ENCODE peak calls at places on chromosomes 4 and X, in four cellular contexts. One of them, this sample, is unnamed.

GRCh38 chr4:185358514-185359433 is 37.0 kb downstream of the LRP2BP start:
- DNase-seq in GM12878: no peak
- DNase-seq in H1: no peak
- DNase-seq in HepG2: peak; percentile 42
- DNase-seq in this sample: no peak

GRCh38 chrX:110944793-110945466 is 149.3 kb upstream of the CHRDL1 start:
- DNase-seq in GM12878: no peak
- DNase-seq in H1: peak; percentile 53
- DNase-seq in HepG2: no peak
- DNase-seq in this sample: no peak

GRCh38 chrX:121160987-121161386 is 113.6 kb downstream of the GLUD2 start:
- DNase-seq in HepG2: no peak
- DNase-seq in H1: no peak
- DNase-seq in GM12878: peak; percentile 31
- DNase-seq in this sample: no peak

GRCh38 chrX:21708116-21708515 is 49.8 kb downstream of the SMPX start:
- DNase-seq in GM12878: no peak
- DNase-seq in HepG2: no peak
- DNase-seq in H1: no peak
- DNase-seq in this sample: no peak

GRCh38 chr4:73127839-73128448 is 58.4 kb upstream of the COX18 start:
- DNase-seq in GM12878: no peak
- DNase-seq in HepG2: peak; percentile 9
- DNase-seq in H1: no peak
- DNase-seq in this sample: no peak

GRCh38 chr4:144644368-144645101 is 1.4 kb upstream of the HHIP start:
- DNase-seq in GM12878: no peak
- DNase-seq in H1: no peak
- DNase-seq in HepG2: no peak
- DNase-seq in this sample: no peak

GRCh38 chrX:153410888-153411254 is 401 bp upstream of the ZFP92 start:
- DNase-seq in H1: no peak
- DNase-seq in HepG2: no peak
- DNase-seq in GM12878: no peak
- DNase-seq in this sample: no peak

GRCh38 chrX:104391905-104392304 is 137.2 kb upstream of the ESX1 start:
- DNase-seq in H1: no peak
- DNase-seq in HepG2: no peak
- DNase-seq in GM12878: no peak
- DNase-seq in this sample: no peak

GRCh38 chrX:10922158-10922557 is 189.0 kb upstream of the HCCS start:
- DNase-seq in HepG2: peak; percentile 1
- DNase-seq in H1: no peak
- DNase-seq in GM12878: no peak
- DNase-seq in this sample: no peak

GRCh38 chrX:65014230-65014629 is 38.0 kb upstream of the ZC4H2 start:
- DNase-seq in GM12878: no peak
- DNase-seq in H1: no peak
- DNase-seq in HepG2: no peak
- DNase-seq in this sample: no peak

GRCh38 chrX:68945081-68945602 is 116.3 kb downstream of the EFNB1 start:
- DNase-seq in GM12878: no peak
- DNase-seq in HepG2: no peak
- DNase-seq in H1: no peak
- DNase-seq in this sample: no peak

GRCh38 chr4:112633477-112634235 is 3.1 kb downstream of the ZGRF1 start:
- DNase-seq in GM12878: peak; percentile 17
- DNase-seq in H1: no peak
- DNase-seq in HepG2: peak; percentile 18
- DNase-seq in this sample: peak; percentile 12

GRCh38 chr4:1970926-1971325 is 37.8 kb downstream of the NELFA start:
- DNase-seq in HepG2: no peak
- DNase-seq in GM12878: no peak
- DNase-seq in H1: no peak
- DNase-seq in this sample: no peak

GRCh38 chr4:54661156-54661555 is 3.4 kb downstream of the KIT start:
- DNase-seq in H1: no peak
- DNase-seq in HepG2: no peak
- DNase-seq in GM12878: no peak
- DNase-seq in this sample: no peak

GRCh38 chr4:125049711-125050110 is 265.0 kb upstream of the FAT4 start:
- DNase-seq in HepG2: no peak
- DNase-seq in H1: no peak
- DNase-seq in GM12878: no peak
- DNase-seq in this sample: no peak

GRCh38 chr4:94507708-94508107 is 56.0 kb downstream of the PDLIM5 start:
- DNase-seq in GM12878: no peak
- DNase-seq in H1: no peak
- DNase-seq in HepG2: peak; percentile 23
- DNase-seq in this sample: no peak

GRCh38 chrX:81316163-81316562 is 114.3 kb downstream of the SH3BGRL start:
- DNase-seq in GM12878: no peak
- DNase-seq in HepG2: no peak
- DNase-seq in H1: no peak
- DNase-seq in this sample: peak; percentile 14

DNA sequence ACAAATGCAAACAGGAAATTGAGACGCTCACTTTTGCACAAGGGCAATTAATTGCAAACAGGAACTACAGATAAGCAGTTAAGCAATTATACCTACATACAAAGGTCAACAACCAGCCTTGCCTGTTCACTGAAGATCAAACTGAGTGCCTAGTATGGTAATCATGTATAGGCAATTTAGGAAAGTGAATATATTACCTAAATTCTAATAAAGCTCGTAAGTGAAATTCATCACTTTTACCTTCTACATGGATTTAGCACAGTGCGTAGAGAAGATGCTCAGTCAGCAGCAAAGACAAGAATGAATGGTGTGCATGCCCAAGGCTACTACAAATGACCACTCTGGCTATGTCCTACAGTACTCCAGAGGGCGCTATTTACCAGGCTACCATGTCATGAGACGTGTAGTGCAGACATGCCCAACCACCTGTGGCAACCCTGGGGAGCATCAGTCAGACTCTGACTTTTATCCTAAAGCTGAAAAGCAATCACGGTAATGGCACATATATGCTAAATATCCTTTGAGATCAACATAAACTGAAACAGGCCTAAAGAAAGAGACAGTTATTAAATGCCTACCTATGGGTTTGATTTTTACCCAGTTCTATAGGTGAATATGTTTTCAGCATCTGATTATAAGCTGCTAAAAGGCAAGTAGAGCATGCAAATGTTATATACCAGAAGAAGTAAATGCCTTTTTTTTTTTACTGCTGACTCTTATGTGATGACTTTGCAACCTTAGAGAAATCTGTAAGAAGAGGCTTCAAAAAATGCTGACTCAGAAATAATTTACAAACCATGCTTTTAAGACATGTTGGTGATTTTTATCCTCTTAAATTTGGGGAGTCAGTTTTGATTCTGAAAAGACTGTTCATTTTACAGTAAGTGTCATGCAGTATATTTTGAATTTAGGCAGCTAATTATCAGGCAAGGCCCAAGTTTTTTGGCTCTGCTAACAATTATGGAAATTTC is 178.0 kb downstream of the PPP3CA start:
- DNase-seq in HepG2: peak; percentile 83
- DNase-seq in GM12878: peak; percentile 47
- DNase-seq in H1: peak; percentile 69
- DNase-seq in this sample: peak; percentile 80
- TF ChIP-seq GABPA in HepG2: no peak
- TF ChIP-seq GABPA in GM12878: no peak
- TF ChIP-seq GABPA in H1: no peak
- TF ChIP-seq GABPA in this sample: no peak

GRCh38 chrX:119189115-119189514 is 47.0 kb upstream of the PGRMC1 start:
- DNase-seq in H1: no peak
- DNase-seq in GM12878: no peak
- DNase-seq in HepG2: no peak
- DNase-seq in this sample: no peak

GRCh38 chrX:119190736-119191282 is 45.3 kb upstream of the PGRMC1 start:
- DNase-seq in HepG2: no peak
- DNase-seq in H1: no peak
- DNase-seq in GM12878: no peak
- DNase-seq in this sample: no peak

GRCh38 chrX:119190251-119190651 is 45.8 kb upstream of the PGRMC1 start:
- DNase-seq in GM12878: no peak
- DNase-seq in H1: no peak
- DNase-seq in HepG2: no peak
- DNase-seq in this sample: no peak

GRCh38 chrX:119189586-119189985 is 46.5 kb upstream of the PGRMC1 start:
- DNase-seq in HepG2: no peak
- DNase-seq in GM12878: no peak
- DNase-seq in H1: no peak
- DNase-seq in this sample: no peak

GRCh38 chrX:119194631-119195030 is 41.5 kb upstream of the PGRMC1 start:
- DNase-seq in HepG2: no peak
- DNase-seq in GM12878: no peak
- DNase-seq in H1: no peak
- DNase-seq in this sample: no peak
- TF ChIP-seq CTCF in HepG2: peak; percentile 32
- TF ChIP-seq CTCF in GM12878: no peak
- TF ChIP-seq CTCF in H1: peak; percentile 34
- TF ChIP-seq CTCF in this sample: no peak

GRCh38 chr4:48651869-48652447 is 128.1 kb downstream of the FRYL start:
- DNase-seq in GM12878: no peak
- DNase-seq in H1: no peak
- DNase-seq in HepG2: no peak
- DNase-seq in this sample: no peak
- TF ChIP-seq GABPA in GM12878: no peak
- TF ChIP-seq GABPA in H1: no peak
- TF ChIP-seq GABPA in HepG2: no peak
- TF ChIP-seq GABPA in this sample: no peak

GRCh38 chrX:40010550-40011364 is 87.0 kb downstream of the BCOR start:
- DNase-seq in H1: peak; percentile 42
- DNase-seq in GM12878: no peak
- DNase-seq in HepG2: peak; percentile 54
- DNase-seq in this sample: no peak

GRCh38 chrX:40012039-40012799 is 85.5 kb downstream of the BCOR start:
- DNase-seq in HepG2: peak; percentile 63
- DNase-seq in H1: peak; percentile 50
- DNase-seq in GM12878: no peak
- DNase-seq in this sample: no peak

GRCh38 chrX:40011483-40012038 is 86.2 kb downstream of the BCOR start:
- DNase-seq in H1: no peak
- DNase-seq in HepG2: no peak
- DNase-seq in GM12878: no peak
- DNase-seq in this sample: no peak

GRCh38 chrX:40015693-40016092 is 82.1 kb downstream of the BCOR start:
- DNase-seq in HepG2: no peak
- DNase-seq in H1: no peak
- DNase-seq in GM12878: no peak
- DNase-seq in this sample: no peak

GRCh38 chrX:40012800-40013682 is 84.7 kb downstream of the BCOR start:
- DNase-seq in GM12878: no peak
- DNase-seq in H1: peak; percentile 54
- DNase-seq in HepG2: peak; percentile 67
- DNase-seq in this sample: peak; percentile 56
- TF ChIP-seq CTCF in GM12878: no peak
- TF ChIP-seq CTCF in H1: no peak
- TF ChIP-seq CTCF in HepG2: peak; percentile 0
- TF ChIP-seq CTCF in this sample: no peak